ENCODE peak calls at places on chromosomes 6 and 20, in five cellular contexts. B is cardiac fibroblast; P is stimulated activated CD4-positive, alpha-beta T cell treated with anti-CD3 and anti-CD28 coated beads, Interleukin-2, amount 100 ng/mL, for 24 hours; L is iPS-NIHi11; S is NCI-H510A treated with DMSO at 0.1 percent for 48 hours. G is an unnamed sample.

GRCh38 chr20:47503685-47504084 is 2.0 kb downstream of the NCOA3 start:
- DNase-seq in B (no peak), P (no peak), L (no peak), S (no peak), G (no peak)

GRCh38 chr20:62426678-62427077 is 661 bp downstream of the RBBP8NL start:
- DNase-seq in B (no peak), P (no peak), L (peak), S (peak), G (no peak)

GRCh38 chr6:30530013-30530412 is 26.3 kb downstream of the GNL1 start:
- DNase-seq in B (no peak), P (no peak), L (no peak), S (no peak), G (no peak)

GRCh38 chr20:51382986-51383821 is 159.3 kb downstream of the NFATC2 start:
- DNase-seq in B (no peak), P (no peak), L (no peak), S (peak), G (no peak)

GRCh38 chr6:161010418-161010817 is 18.8 kb downstream of the MAP3K4 start:
- DNase-seq in B (peak), P (no peak), L (no peak), S (no peak), G (peak)

GRCh38 chr6:116083052-116083451 is 17.6 kb upstream of the NT5DC1 start:
- DNase-seq in B (no peak), P (no peak), L (no peak), S (no peak), G (no peak)

GRCh38 chr6:46392294-46392693 is 99.0 kb downstream of the RCAN2 start:
- DNase-seq in B (no peak), P (no peak), L (no peak), S (no peak), G (no peak)

GRCh38 chr6:53361549-53362031 is 12.8 kb upstream of the ELOVL5 start:
- DNase-seq in B (no peak), P (peak), L (no peak), S (no peak), G (peak)

G was measured in amniotic epithelial cell.